ENCODE peak calls at places on chromosomes 2 and 18, in five cellular contexts. One of them, this sample, is unnamed. For H3K9me3, the result is how much of the 10 kb centered on the place peaks cover.

GRCh38 chr2:235616846-235617245 is 123.0 kb downstream of the AGAP1 start:
- DNase-seq in uterus: no peak
- DNase-seq in neural progenitor cell: no peak
- DNase-seq in ascending aorta: no peak
- DNase-seq in adrenal gland: no peak
- DNase-seq in this sample: no peak

GRCh38 chr2:71500426-71501079 is 47.2 kb downstream of the DYSF start:
- DNase-seq in neural progenitor cell: no peak
- DNase-seq in ascending aorta: no peak
- DNase-seq in uterus: peak
- DNase-seq in adrenal gland: peak
- DNase-seq in this sample: peak

GRCh38 chr2:105252271-105252670 is 10.7 kb downstream of the GPR45 start:
- DNase-seq in adrenal gland: no peak
- DNase-seq in uterus: no peak
- DNase-seq in neural progenitor cell: peak
- DNase-seq in ascending aorta: no peak
- DNase-seq in this sample: no peak

GRCh38 chr2:146847846-146848245 is 997.0 kb upstream of the ACVR2A start:
- DNase-seq in neural progenitor cell: no peak
- DNase-seq in ascending aorta: no peak
- DNase-seq in uterus: no peak
- DNase-seq in adrenal gland: no peak
- DNase-seq in this sample: no peak

GRCh38 chr2:150872919-150873772 is 385.7 kb upstream of the RND3 start:
- DNase-seq in adrenal gland: peak
- DNase-seq in uterus: no peak
- DNase-seq in ascending aorta: no peak
- DNase-seq in neural progenitor cell: peak
- DNase-seq in this sample: no peak

GRCh38 chr2:190123956-190124355 is 61.4 kb upstream of the MSTN start:
- DNase-seq in ascending aorta: no peak
- DNase-seq in adrenal gland: no peak
- DNase-seq in neural progenitor cell: no peak
- DNase-seq in uterus: no peak
- DNase-seq in this sample: no peak

GRCh38 chr2:142140434-142140845 is 9.6 kb upstream of the LRP1B start:
- DNase-seq in uterus: no peak
- DNase-seq in ascending aorta: no peak
- DNase-seq in adrenal gland: no peak
- DNase-seq in neural progenitor cell: peak
- DNase-seq in this sample: no peak

GRCh38 chr2:44392338-44392943 is 30.7 kb downstream of the CAMKMT start:
- DNase-seq in adrenal gland: peak
- DNase-seq in uterus: peak
- DNase-seq in neural progenitor cell: peak
- DNase-seq in ascending aorta: no peak
- DNase-seq in this sample: no peak

GRCh38 chr2:222538535-222538934 is 114.2 kb downstream of the SGPP2 start:
- DNase-seq in neural progenitor cell: no peak
- DNase-seq in ascending aorta: no peak
- DNase-seq in adrenal gland: no peak
- DNase-seq in uterus: no peak
- DNase-seq in this sample: no peak

GRCh38 chr2:241561811-241562210 is 3.3 kb downstream of the BOK start:
- DNase-seq in ascending aorta: peak
- DNase-seq in uterus: peak
- DNase-seq in adrenal gland: peak
- DNase-seq in neural progenitor cell: no peak
- DNase-seq in this sample: no peak

GRCh38 chr18:79749251-79750191 is 48.2 kb upstream of the KCNG2 start:
- DNase-seq in neural progenitor cell: no peak
- DNase-seq in ascending aorta: peak
- DNase-seq in adrenal gland: no peak
- DNase-seq in uterus: no peak
- DNase-seq in this sample: no peak

GRCh38 chr2:86622409-86622877 is 1.2 kb downstream of the RNF103 start:
- DNase-seq in neural progenitor cell: peak
- DNase-seq in adrenal gland: peak
- DNase-seq in uterus: peak
- DNase-seq in ascending aorta: peak
- DNase-seq in this sample: peak

GRCh38 chr2:227860116-227860724 is 11.2 kb upstream of the DAW1 start:
- DNase-seq in uterus: no peak
- DNase-seq in neural progenitor cell: no peak
- DNase-seq in ascending aorta: peak
- DNase-seq in adrenal gland: no peak
- DNase-seq in this sample: no peak

GRCh38 chr2:79994161-79994560 is 310.4 kb downstream of the LRRTM1 start:
- DNase-seq in ascending aorta: no peak
- DNase-seq in uterus: no peak
- DNase-seq in adrenal gland: no peak
- DNase-seq in neural progenitor cell: no peak
- DNase-seq in this sample: no peak

GRCh38 chr2:58428286-58428552 is 187.1 kb upstream of the FANCL start:
- DNase-seq in ascending aorta: no peak
- DNase-seq in uterus: no peak
- DNase-seq in adrenal gland: no peak
- DNase-seq in neural progenitor cell: peak
- DNase-seq in this sample: no peak

GRCh38 chr2:238285653-238286082 is 2.7 kb downstream of the PER2 start:
- DNase-seq in ascending aorta: peak
- DNase-seq in uterus: peak
- DNase-seq in adrenal gland: peak
- DNase-seq in neural progenitor cell: peak
- DNase-seq in this sample: peak

GRCh38 chr2:49616800-49617199 is 462.5 kb upstream of the FSHR start:
- DNase-seq in neural progenitor cell: peak
- DNase-seq in adrenal gland: no peak
- DNase-seq in ascending aorta: no peak
- DNase-seq in uterus: no peak
- DNase-seq in this sample: no peak

GRCh38 chr2:40488927-40489677 is 37.2 kb upstream of the SLC8A1 start:
- DNase-seq in adrenal gland: no peak
- DNase-seq in uterus: peak
- DNase-seq in ascending aorta: no peak
- DNase-seq in neural progenitor cell: no peak
- DNase-seq in this sample: no peak

GRCh38 chr2:50840346-50841124 is 191.4 kb downstream of the NRXN1 start:
- DNase-seq in neural progenitor cell: no peak
- DNase-seq in ascending aorta: no peak
- DNase-seq in uterus: no peak
- DNase-seq in adrenal gland: no peak
- DNase-seq in this sample: no peak

GRCh38 chr2:128949360-128949759 is 630.7 kb upstream of the HS6ST1 start:
- DNase-seq in ascending aorta: no peak
- DNase-seq in adrenal gland: no peak
- DNase-seq in uterus: no peak
- DNase-seq in neural progenitor cell: no peak
- DNase-seq in this sample: no peak

GRCh38 chr2:113175101-113175628 is 1.4 kb downstream of the PSD4 start:
- DNase-seq in uterus: no peak
- DNase-seq in adrenal gland: no peak
- DNase-seq in ascending aorta: no peak
- DNase-seq in neural progenitor cell: no peak
- DNase-seq in this sample: no peak

GRCh38 chr2:197641666-197642065 is 33.7 kb downstream of the RFTN2 start:
- DNase-seq in ascending aorta: no peak
- DNase-seq in adrenal gland: no peak
- DNase-seq in neural progenitor cell: no peak
- DNase-seq in uterus: no peak
- DNase-seq in this sample: no peak

GRCh38 chr2:74893332-74893731 is 59.4 kb downstream of the HK2 start:
- DNase-seq in adrenal gland: no peak
- DNase-seq in ascending aorta: peak
- DNase-seq in neural progenitor cell: no peak
- DNase-seq in uterus: no peak
- DNase-seq in this sample: no peak

GRCh38 chr2:24613154-24613814 is 122.2 kb downstream of the NCOA1 start:
- DNase-seq in adrenal gland: peak
- DNase-seq in neural progenitor cell: peak
- DNase-seq in ascending aorta: no peak
- DNase-seq in uterus: no peak
- DNase-seq in this sample: no peak
- H3K9me3 ChIP-seq in adrenal gland: under half
- H3K9me3 ChIP-seq in neural progenitor cell: under half
- H3K9me3 ChIP-seq in ascending aorta: under half
- H3K9me3 ChIP-seq in uterus: under half
- H3K9me3 ChIP-seq in this sample: under half

DNA sequence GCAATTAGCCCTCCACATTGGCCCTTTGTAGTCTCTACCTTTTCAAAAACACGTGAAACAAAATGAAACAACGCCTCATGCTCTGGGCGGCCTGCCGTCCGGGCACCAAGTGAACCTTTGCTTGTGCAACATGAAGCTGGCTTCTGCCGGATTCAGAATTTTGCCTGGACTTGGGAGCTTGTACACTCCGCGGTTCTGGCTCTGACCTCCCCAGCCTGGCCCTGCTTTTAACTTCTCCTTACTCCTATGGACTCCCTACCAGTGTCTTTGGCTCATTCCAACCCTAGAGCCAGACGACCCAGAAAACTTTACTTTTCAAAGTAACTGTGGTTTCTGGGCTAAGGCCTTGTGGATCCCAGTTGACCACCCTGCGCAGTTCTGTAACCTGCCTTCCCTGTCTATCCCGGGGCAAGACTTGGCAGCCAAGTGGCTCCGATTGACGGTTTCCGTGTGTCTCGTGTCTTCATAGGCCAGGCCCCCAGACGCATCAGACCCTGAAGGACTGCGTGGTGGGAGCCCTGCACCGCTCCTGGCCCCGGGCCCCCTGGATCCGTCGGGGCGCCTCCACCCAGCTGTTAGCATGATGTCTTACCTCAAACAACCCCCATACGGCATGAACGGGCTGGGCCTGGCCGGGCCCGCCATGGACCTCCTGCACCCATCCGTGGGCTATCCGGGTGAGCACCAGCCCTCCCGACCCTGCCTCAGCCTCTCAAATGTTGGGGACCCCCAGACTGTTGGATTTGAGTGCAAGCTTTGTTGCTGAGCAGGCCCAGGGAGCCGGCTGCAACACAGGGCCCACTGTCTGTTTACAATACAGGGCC is 2.0 kb downstream of the OTX1 start:
- DNase-seq in uterus: no peak
- DNase-seq in neural progenitor cell: peak
- DNase-seq in adrenal gland: no peak
- DNase-seq in ascending aorta: no peak
- DNase-seq in this sample: no peak
- H3K4me3 ChIP-seq in uterus: no peak
- H3K4me3 ChIP-seq in neural progenitor cell: peak
- H3K4me3 ChIP-seq in adrenal gland: no peak
- H3K4me3 ChIP-seq in ascending aorta: no peak
- H3K4me3 ChIP-seq in this sample: no peak

GRCh38 chr2:160353166-160353565 is 140.4 kb downstream of the RBMS1 start:
- DNase-seq in adrenal gland: no peak
- DNase-seq in neural progenitor cell: no peak
- DNase-seq in uterus: no peak
- DNase-seq in ascending aorta: no peak
- DNase-seq in this sample: no peak
- TF ChIP-seq CTCF in adrenal gland: no peak
- TF ChIP-seq CTCF in neural progenitor cell: peak
- TF ChIP-seq CTCF in uterus: no peak
- TF ChIP-seq CTCF in ascending aorta: no peak
- TF ChIP-seq CTCF in this sample: peak

DNA sequence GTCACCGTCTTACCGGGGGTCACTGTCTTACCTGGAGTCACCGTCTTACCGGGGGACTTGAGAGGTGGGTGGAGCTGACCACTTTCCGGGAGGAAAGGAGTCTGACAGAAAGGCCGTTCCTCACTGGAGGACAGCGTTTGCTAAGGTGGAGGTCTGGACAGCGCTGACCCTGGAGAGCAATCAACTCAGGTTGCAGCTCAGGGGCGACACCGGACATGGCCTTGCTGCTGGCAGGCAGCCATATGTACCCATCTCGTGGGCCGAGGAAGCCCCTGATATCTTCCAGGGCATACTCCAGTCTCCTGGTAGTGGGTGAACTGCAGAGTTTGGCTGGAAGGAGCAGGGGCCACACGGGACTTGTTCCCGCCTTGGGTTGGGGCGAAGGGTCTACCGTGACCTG is 234.6 kb upstream of the MYT1L start:
- DNase-seq in adrenal gland: no peak
- DNase-seq in neural progenitor cell: no peak
- DNase-seq in uterus: no peak
- DNase-seq in ascending aorta: no peak
- DNase-seq in this sample: no peak
- H3K9me3 ChIP-seq in adrenal gland: under half
- H3K9me3 ChIP-seq in neural progenitor cell: under half
- H3K9me3 ChIP-seq in uterus: under half
- H3K9me3 ChIP-seq in ascending aorta: under half
- H3K9me3 ChIP-seq in this sample: under half

GRCh38 chr2:100317634-100318033 is 4.7 kb downstream of the LONRF2 start:
- DNase-seq in neural progenitor cell: peak
- DNase-seq in ascending aorta: no peak
- DNase-seq in uterus: no peak
- DNase-seq in adrenal gland: no peak
- DNase-seq in this sample: no peak

GRCh38 chr2:100320547-100321180 is 1.6 kb downstream of the LONRF2 start:
- DNase-seq in ascending aorta: no peak
- DNase-seq in adrenal gland: peak
- DNase-seq in neural progenitor cell: no peak
- DNase-seq in uterus: peak
- DNase-seq in this sample: no peak

GRCh38 chr2:100321881-100322820 is at the start of gene LONRF2:
- DNase-seq in neural progenitor cell: peak
- DNase-seq in uterus: peak
- DNase-seq in ascending aorta: no peak
- DNase-seq in adrenal gland: peak
- DNase-seq in this sample: peak

DNA sequence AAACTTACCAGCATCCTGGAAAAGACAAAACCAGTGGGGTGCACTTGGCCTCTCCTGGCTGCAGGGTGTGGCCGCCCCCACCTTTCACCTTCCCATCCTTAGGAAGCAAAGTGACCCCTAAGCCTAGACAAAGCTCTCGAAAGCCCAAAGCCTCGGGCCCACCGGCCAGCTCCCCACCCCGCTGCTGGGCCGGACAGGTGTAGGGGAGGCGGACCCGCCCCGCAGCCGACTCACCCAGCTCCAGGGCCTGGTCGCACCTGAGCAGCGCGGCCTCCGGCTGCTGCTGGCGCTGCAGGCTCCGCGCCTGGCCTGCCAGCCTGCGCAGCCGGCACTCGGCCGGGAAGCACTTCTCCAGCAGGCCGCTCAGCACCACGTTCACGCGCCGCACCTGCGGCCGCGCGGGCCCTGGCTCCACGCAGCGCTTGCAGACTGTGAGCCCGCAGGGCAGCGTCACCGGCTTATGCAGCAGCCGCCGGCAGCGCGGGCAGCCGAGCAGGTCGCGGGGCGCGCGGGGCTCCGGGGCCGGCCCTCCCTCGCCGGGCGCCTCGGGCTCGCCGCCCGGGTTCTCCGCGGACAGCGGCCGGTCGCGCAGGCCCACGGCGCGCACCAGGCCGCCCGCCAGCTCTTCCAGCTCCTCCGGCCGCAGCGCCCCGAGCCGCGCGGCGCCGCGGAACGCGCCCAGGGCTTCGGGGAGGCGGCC is 970 bp downstream of the LONRF2 start:
- DNase-seq in adrenal gland: peak
- DNase-seq in neural progenitor cell: peak
- DNase-seq in uterus: peak
- DNase-seq in ascending aorta: no peak
- DNase-seq in this sample: peak
- H3K4me3 ChIP-seq in adrenal gland: peak
- H3K4me3 ChIP-seq in neural progenitor cell: peak
- H3K4me3 ChIP-seq in uterus: peak
- H3K4me3 ChIP-seq in ascending aorta: peak
- H3K4me3 ChIP-seq in this sample: peak

This sample was measured in left ventricle myocardium inferior.